ENCODE peak calls at places on chromosomes 2 and 18, in four cellular contexts. T, Z, M and K are unnamed samples.

GRCh38 chr2:219912530-219912929 is 285.1 kb downstream of the SLC4A3 start:
- DNase-seq in T (peak; percentile 2), M (no peak), Z (peak; percentile 62), K (no peak)

GRCh38 chr18:50814387-50814786 is 5.4 kb downstream of the MRO start:
- DNase-seq in T (no peak), Z (no peak), M (no peak), K (no peak)

GRCh38 chr2:65708129-65708528 is 275.7 kb upstream of the SPRED2 start:
- DNase-seq in Z (peak; percentile 36), M (no peak), T (no peak), K (no peak)

GRCh38 chr2:30690126-30690561 is 117.1 kb downstream of the CAPN13 start:
- DNase-seq in T (no peak), M (no peak), Z (no peak), K (no peak)

GRCh38 chr18:32472841-32473240 is 2.2 kb upstream of the GAREM1 start:
- DNase-seq in M (no peak), Z (no peak), T (no peak), K (no peak)

GRCh38 chr2:17587469-17587868 is 47.0 kb downstream of the VSNL1 start:
- DNase-seq in M (no peak), T (no peak), Z (no peak), K (no peak)

GRCh38 chr2:41872646-41873045 is 175.2 kb upstream of the PKDCC start:
- DNase-seq in M (no peak), T (no peak), Z (peak; percentile 37), K (no peak)

GRCh38 chr2:128306081-128306930 is 12.4 kb downstream of the HS6ST1 start:
- DNase-seq in T (peak; percentile 95), Z (peak; percentile 100), M (no peak), K (no peak)

GRCh38 chr2:176725873-176726645 is 456.8 kb downstream of the MTX2 start:
- DNase-seq in M (no peak), T (no peak), Z (no peak), K (no peak)

GRCh38 chr2:44598330-44598729 is 236.6 kb downstream of the CAMKMT start:
- DNase-seq in Z (no peak), M (no peak), T (no peak), K (no peak)

GRCh38 chr2:240460781-240461431 is 25.4 kb downstream of the GPC1 start:
- DNase-seq in M (no peak), T (no peak), Z (no peak), K (no peak)

GRCh38 chr2:12606472-12607000 is 110.2 kb upstream of the TRIB2 start:
- DNase-seq in Z (peak; percentile 66), M (no peak), T (no peak), K (no peak)

GRCh38 chr2:175220075-175220474 is 38.6 kb upstream of the ATP5MC3 start:
- DNase-seq in M (no peak), Z (no peak), T (no peak), K (no peak)

GRCh38 chr2:127820080-127820668 is 9.2 kb upstream of the WDR33 start:
- DNase-seq in M (no peak), T (no peak), Z (peak; percentile 7), K (no peak)

GRCh38 chr2:150675807-150676206 is 188.3 kb upstream of the RND3 start:
- DNase-seq in Z (no peak), T (no peak), M (no peak), K (no peak)

GRCh38 chr2:15584767-15585469 is 6.8 kb upstream of the DDX1 start:
- DNase-seq in M (no peak), T (no peak), Z (peak; percentile 24), K (no peak)

GRCh38 chr2:127404466-127405251 is 13.6 kb upstream of the PROC start:
- DNase-seq in T (no peak), M (no peak), Z (no peak), K (no peak)

GRCh38 chr2:71793965-71794364 is 340.6 kb downstream of the DYSF start:
- DNase-seq in M (no peak), Z (no peak), T (no peak), K (no peak)

GRCh38 chr2:151056870-151057269 is 204.8 kb downstream of the RBM43 start:
- DNase-seq in M (no peak), Z (no peak), T (no peak), K (no peak)

GRCh38 chr18:63457987-63458386 is 18.8 kb upstream of the SERPINB5 start:
- DNase-seq in Z (no peak), T (no peak), M (no peak), K (no peak)

GRCh38 chr2:96152301-96153165 is 7.3 kb upstream of the DUSP2 start:
- DNase-seq in T (no peak), M (no peak), Z (no peak), K (no peak)

GRCh38 chr2:63576546-63576945 is 11.7 kb downstream of the WDPCP start:
- DNase-seq in M (no peak), T (no peak), Z (no peak), K (no peak)

GRCh38 chr2:158644139-158644538 is 151.0 kb upstream of the DAPL1 start:
- DNase-seq in Z (peak; percentile 92), T (peak; percentile 59), M (no peak), K (no peak)

GRCh38 chr2:227884511-227884947 is 13.1 kb downstream of the DAW1 start:
- DNase-seq in Z (peak; percentile 72), M (peak; percentile 87), T (no peak), K (peak; percentile 68)

GRCh38 chr2:70331012-70331411 is 29.1 kb upstream of the FAM136A start:
- DNase-seq in T (no peak), M (no peak), Z (no peak), K (no peak)

GRCh38 chr2:198440833-198441232 is 636.4 kb downstream of the PLCL1 start:
- DNase-seq in Z (no peak), M (no peak), T (no peak), K (no peak)

DNA sequence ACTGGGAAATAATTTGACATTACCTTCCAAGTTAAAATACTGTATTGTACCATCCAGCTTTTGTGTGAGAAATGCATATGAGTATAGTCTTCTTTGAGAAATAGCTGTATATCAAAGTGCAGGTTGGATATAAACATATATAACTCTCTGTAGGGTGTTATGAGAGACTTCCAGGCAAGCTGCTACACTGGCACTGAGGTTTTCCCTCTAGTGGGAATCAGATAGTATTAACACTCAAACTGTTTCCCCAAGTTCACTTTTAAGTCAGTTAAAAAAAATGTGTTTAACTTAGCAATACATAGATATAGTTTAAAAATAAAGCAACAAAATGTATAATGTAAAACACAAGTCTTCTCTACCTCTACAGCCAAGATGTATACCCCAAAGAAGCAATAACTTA is 368.4 kb upstream of the SLC8A1 start:
- DNase-seq in Z (peak; percentile 1), M (no peak), T (no peak), K (no peak)
- TF ChIP-seq CTCF in Z (no peak), M (no peak), T (peak; percentile 5), K (no peak)

DNA sequence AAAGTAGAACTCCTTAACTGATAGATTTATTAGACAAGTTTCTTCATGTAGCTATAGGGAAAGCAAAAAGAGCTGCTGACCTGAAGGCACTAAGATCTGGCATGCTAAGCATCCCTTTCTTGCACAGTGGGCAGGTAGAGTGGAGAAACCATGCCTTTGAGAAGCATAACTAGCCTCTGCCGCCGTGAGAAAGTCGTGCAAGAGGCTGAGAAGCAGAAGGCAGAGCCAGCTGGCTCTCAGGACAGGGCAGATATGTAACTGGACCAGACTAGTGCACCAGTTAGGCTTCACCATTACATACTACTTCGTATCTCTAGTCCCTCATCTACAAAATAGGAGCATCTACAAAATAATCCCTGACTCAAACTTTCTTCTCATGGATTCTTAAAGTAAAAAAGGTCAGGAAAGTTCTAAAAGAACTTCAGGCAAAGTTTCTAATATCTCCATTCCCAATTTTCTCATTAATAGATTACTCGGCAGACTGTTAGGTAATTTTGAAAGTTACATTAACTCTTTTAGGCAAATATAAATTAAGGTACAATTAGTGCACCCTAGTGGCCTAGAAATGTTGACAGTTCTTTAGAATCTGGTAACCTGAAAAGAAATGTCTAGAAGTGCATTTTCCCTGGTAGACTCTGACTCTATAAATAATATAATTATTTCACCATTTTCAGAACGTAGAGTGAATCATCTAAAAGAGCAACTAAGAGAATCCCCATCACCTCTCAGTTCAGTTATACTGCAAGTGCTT is 10.3 kb downstream of the ERBB4 start:
- DNase-seq in M (no peak), Z (no peak), T (no peak), K (no peak)
- TF ChIP-seq CTCF in M (no peak), Z (no peak), T (no peak), K (no peak)

GRCh38 chr18:65725421-65726050 is 25.3 kb upstream of the CDH7 start:
- DNase-seq in M (peak; percentile 53), Z (no peak), T (no peak), K (no peak)
- TF ChIP-seq CTCF in M (peak; percentile 58), Z (no peak), T (no peak), K (no peak)

GRCh38 chr2:167964650-167965404 is 282.6 kb downstream of the STK39 start:
- DNase-seq in M (no peak), T (no peak), Z (peak; percentile 18), K (no peak)
- TF ChIP-seq CTCF in M (peak; percentile 38), T (peak; percentile 24), Z (peak; percentile 56), K (no peak)